ENCODE peak calls at places on chromosome 9, in four cellular contexts. R, E, M and X are unnamed samples.

GRCh38 chr9:137023157-137023556 is 4.9 kb downstream of the ABCA2 start:
- DNase-seq in R (no peak), E (no peak), M (no peak), X (no peak)

GRCh38 chr9:93910598-93910997 is 44.6 kb downstream of the BARX1 start:
- DNase-seq in R (no peak), E (no peak), M (no peak), X (no peak)

GRCh38 chr9:114122152-114122615 is 23.1 kb upstream of the KIF12 start:
- DNase-seq in R (no peak), E (no peak), M (no peak), X (no peak)

GRCh38 chr9:19379697-19380046 is 364 bp downstream of the RPS6 start:
- DNase-seq in R (no peak), E (peak), M (peak), X (no peak)

GRCh38 chr9:81031422-81032029 is 657.8 kb downstream of the TLE1 start:
- DNase-seq in R (no peak), E (no peak), M (no peak), X (no peak)

GRCh38 chr9:3256571-3256970 is 269.2 kb downstream of the RFX3 start:
- DNase-seq in R (no peak), E (no peak), M (no peak), X (no peak)

GRCh38 chr9:27183151-27183550 is 74.1 kb downstream of the TEK start:
- DNase-seq in R (no peak), E (no peak), M (no peak), X (no peak)

GRCh38 chr9:121048618-121049017 is 1.5 kb downstream of the C5 start:
- DNase-seq in R (no peak), E (no peak), M (no peak), X (no peak)

GRCh38 chr9:137311971-137312851 is 10.1 kb upstream of the NRARP start:
- DNase-seq in R (no peak), E (no peak), M (no peak), X (no peak)

GRCh38 chr9:105690742-105691141 is 3.6 kb upstream of the TMEM38B start:
- DNase-seq in R (no peak), E (no peak), M (no peak), X (no peak)

GRCh38 chr9:134057311-134057665 is 10.5 kb downstream of the BRD3 start:
- DNase-seq in R (no peak), E (no peak), M (no peak), X (no peak)

GRCh38 chr9:125519741-125520140 is 187.3 kb downstream of the MAPKAP1 start:
- DNase-seq in R (no peak), E (no peak), M (no peak), X (no peak)

GRCh38 chr9:113228130-113228665 is 6.9 kb downstream of the SLC31A1 start:
- DNase-seq in R (no peak), E (no peak), M (no peak), X (no peak)

GRCh38 chr9:110316255-110316921 is 21.3 kb downstream of the TXNDC8 start:
- DNase-seq in R (no peak), E (no peak), M (no peak), X (no peak)

GRCh38 chr9:21434202-21435014 is 5.8 kb upstream of the IFNA1 start:
- DNase-seq in R (peak), E (no peak), M (peak), X (no peak)

GRCh38 chr9:124770359-124771020 is 621 bp downstream of the NR6A1 start:
- DNase-seq in R (no peak), E (no peak), M (peak), X (peak)

GRCh38 chr9:72843525-72844439 is 109.1 kb downstream of the ALDH1A1 start:
- DNase-seq in R (no peak), E (no peak), M (peak), X (no peak)

GRCh38 chr9:37248651-37249163 is 128.3 kb downstream of the ZCCHC7 start:
- DNase-seq in R (no peak), E (no peak), M (no peak), X (no peak)

GRCh38 chr9:37998881-37999311 is 70.1 kb downstream of the SHB start:
- DNase-seq in R (no peak), E (no peak), M (no peak), X (no peak)

GRCh38 chr9:109225629-109226028 is 58.6 kb upstream of the FRRS1L start:
- DNase-seq in R (no peak), E (no peak), M (no peak), X (peak)

GRCh38 chr9:83637389-83637788 is 14.4 kb downstream of the IDNK start:
- DNase-seq in R (no peak), E (no peak), M (no peak), X (no peak)

GRCh38 chr9:129177791-129178578 is at the start of gene IER5L:
- DNase-seq in R (peak), E (peak), M (peak), X (peak)

GRCh38 chr9:94553029-94553938 is 1.6 kb upstream of the PCAT7 start:
- DNase-seq in R (no peak), E (no peak), M (peak), X (no peak)

GRCh38 chr9:123445981-123446610 is 90.1 kb downstream of the CRB2 start:
- DNase-seq in R (no peak), E (no peak), M (no peak), X (no peak)

GRCh38 chr9:118652935-118653334 is 716.3 kb downstream of the BRINP1 start:
- DNase-seq in R (no peak), E (no peak), M (no peak), X (no peak)

GRCh38 chr9:132204883-132205282 is 43.0 kb downstream of the NTNG2 start:
- DNase-seq in R (no peak), E (no peak), M (no peak), X (no peak)

GRCh38 chr9:125932012-125932411 is 184.8 kb downstream of the PBX3 start:
- DNase-seq in R (no peak), E (no peak), M (no peak), X (no peak)

GRCh38 chr9:99573052-99573451 is 248.6 kb upstream of the NR4A3 start:
- DNase-seq in R (no peak), E (no peak), M (no peak), X (no peak)

GRCh38 chr9:132977626-132978450 is 656 bp upstream of the GFI1B start:
- DNase-seq in R (peak), E (peak), M (peak), X (no peak)

GRCh38 chr9:107227696-107228258 is 55.3 kb upstream of the RAD23B start:
- DNase-seq in R (no peak), E (no peak), M (no peak), X (no peak)

GRCh38 chr9:37464006-37464405 is 1.2 kb downstream of the ZBTB5 start:
- DNase-seq in R (no peak), E (no peak), M (no peak), X (no peak)

GRCh38 chr9:127455299-127455992 is 4.1 kb downstream of the LRSAM1 start:
- DNase-seq in R (no peak), E (no peak), M (no peak), X (no peak)
- TF ChIP-seq CTCF in R (peak), E (no peak), M (no peak), X (peak)

DNA sequence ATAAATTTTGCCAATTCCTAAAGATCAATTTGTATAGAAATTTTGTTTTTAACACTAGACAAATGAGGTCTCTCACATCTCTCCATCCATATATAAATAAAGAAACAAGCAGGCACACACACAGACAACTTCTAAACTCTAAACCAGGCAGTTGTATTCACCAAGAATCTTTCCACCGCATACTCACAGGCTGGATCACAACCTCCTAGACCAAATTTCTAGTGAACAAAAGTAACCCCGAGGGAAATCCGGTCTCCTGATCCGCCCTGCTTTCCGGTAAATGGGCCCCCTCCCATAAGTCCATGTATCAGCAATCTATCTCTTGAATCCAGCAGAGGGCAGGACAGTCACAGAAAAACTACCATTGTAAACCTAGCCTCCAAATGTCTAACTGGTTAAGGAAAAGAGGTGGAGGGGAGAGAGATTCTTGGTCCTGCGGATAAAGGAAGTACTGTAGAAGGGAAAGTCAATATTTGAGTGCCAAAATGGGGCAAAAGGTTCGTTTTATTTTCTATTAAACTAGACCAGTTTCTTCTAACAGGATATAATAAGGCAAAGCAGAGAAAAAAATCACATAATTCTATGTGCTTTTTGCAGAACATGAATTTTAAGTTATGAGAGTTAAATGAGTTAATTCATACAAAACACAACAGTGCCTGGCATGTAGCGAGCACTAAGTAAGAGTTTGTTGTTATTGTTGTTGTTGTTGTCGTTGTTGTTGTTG is 4.8 kb upstream of the SMU1 start:
- DNase-seq in R (peak), E (no peak), M (peak), X (no peak)
- TF ChIP-seq CTCF in R (peak), E (peak), M (peak), X (peak)

DNA sequence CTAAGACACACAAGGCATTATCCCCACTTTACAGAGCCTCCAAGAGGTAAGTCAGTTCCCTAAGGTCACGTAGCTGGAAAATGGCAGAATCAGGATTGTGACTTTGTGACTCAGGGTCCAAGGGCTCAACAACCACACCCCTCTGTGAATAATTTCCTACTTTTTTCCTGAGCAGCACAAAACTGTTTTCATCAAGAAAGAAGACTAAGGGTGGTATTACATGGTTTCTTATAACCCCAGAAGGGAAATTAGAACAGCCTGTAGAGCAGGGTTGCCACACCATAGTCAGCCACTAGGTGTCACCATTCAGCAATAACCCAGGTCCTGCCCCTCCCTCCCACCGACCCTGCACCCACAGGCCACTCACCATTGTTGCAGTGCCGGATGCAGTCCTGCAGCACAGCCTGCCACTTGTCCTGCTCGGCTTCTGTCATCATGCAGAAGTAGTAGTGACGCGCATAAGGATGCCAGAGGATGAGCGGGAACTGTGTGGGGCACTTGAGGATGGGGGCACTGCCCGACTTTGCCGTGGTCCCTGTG is 72.1 kb downstream of the LRSAM1 start:
- DNase-seq in R (no peak), E (no peak), M (peak), X (no peak)
- TF ChIP-seq CTCF in R (peak), E (peak), M (peak), X (peak)

DNA sequence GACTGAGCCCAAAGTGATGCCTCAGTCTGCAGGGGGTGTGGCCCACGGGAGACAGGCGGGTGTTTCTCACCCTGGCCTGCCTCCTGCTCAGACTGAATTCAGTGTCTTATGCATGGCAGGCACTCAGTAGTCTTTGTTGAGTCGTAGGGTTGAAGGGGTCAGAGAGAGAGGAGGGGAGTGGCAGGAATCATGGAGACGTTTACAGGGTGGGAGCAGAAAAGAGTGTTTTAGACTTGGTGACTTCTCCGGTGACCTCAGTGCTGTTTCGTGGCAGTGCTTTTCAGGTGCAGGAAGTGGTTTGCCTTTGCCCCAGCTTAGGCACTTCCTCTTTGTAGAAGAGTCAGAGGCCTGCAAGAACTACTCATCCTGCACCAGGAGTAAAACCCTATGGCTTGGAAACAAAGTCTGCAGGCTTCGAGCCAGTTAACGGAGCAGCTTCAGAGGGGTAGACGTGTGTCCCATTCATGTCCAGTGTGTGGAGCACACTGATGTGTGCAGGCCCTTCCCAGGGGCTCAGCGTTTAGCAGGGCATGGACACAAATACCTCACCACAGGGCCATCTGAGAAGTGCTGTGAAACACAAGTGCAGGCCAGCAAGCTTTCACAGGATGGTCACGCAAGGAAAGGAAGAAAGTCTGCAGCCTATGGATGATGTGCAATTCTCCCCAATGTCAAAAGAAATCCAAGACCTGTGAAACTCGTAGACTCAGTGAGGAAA is 24.5 kb upstream of the SEMA4D start:
- DNase-seq in R (no peak), E (no peak), M (no peak), X (no peak)
- TF ChIP-seq CTCF in R (no peak), E (no peak), M (no peak), X (no peak)

GRCh38 chr9:130480673-130481072 is 35.9 kb downstream of the ASS1 start:
- DNase-seq in R (peak), E (no peak), M (peak), X (no peak)
- TF ChIP-seq CTCF in R (no peak), E (peak), M (peak), X (peak)

GRCh38 chr9:127562841-127563523 is 49.1 kb upstream of the STXBP1 start:
- DNase-seq in R (no peak), E (no peak), M (no peak), X (no peak)
- TF ChIP-seq CTCF in R (no peak), E (no peak), M (no peak), X (no peak)